ENCODE peak calls at places on chromosomes 13 and 19, in seven cellular contexts. Q is uterus, V is AG09319, E is epithelial cell of esophagus, T is choroid plexus epithelial cell, R is GM23338, H is endothelial cell. X is an unnamed sample.

GRCh38 chr13:103876571-103876970 is 810.4 kb upstream of the SLC10A2 start:
- DNase-seq in Q (no peak), V (no peak), E (peak), T (no peak), R (no peak), H (no peak), X (no peak)

GRCh38 chr13:53351040-53351439 is 322.4 kb downstream of the OLFM4 start:
- DNase-seq in Q (no peak), V (no peak), E (no peak), T (no peak), R (no peak), H (no peak), X (no peak)

GRCh38 chr19:12720851-12721655 is 2.7 kb downstream of the TNPO2 start:
- DNase-seq in Q (peak), V (no peak), E (peak), T (peak), R (peak), H (no peak), X (peak)

GRCh38 chr13:21229241-21230024 is 53.0 kb downstream of the MRPL57 start:
- DNase-seq in Q (no peak), V (no peak), E (no peak), T (no peak), R (no peak), H (no peak), X (no peak)

GRCh38 chr19:30851646-30852045 is 479.5 kb downstream of the ZNF536 start:
- DNase-seq in Q (no peak), V (no peak), E (no peak), T (no peak), R (no peak), H (no peak), X (no peak)

GRCh38 chr19:7351861-7352260 is 3.1 kb downstream of the ARHGEF18 start:
- DNase-seq in Q (no peak), V (no peak), E (no peak), T (no peak), R (no peak), H (no peak), X (no peak)

GRCh38 chr13:77874406-77874805 is 44.2 kb downstream of the EDNRB start:
- DNase-seq in Q (no peak), V (no peak), E (no peak), T (peak), R (no peak), H (no peak), X (peak)

GRCh38 chr19:46759817-46760333 is 13.6 kb upstream of the STRN4 start:
- DNase-seq in Q (peak), V (peak), E (peak), T (peak), R (peak), H (no peak), X (peak)

GRCh38 chr13:51177188-51177587 is 45.0 kb upstream of the FAM124A start:
- DNase-seq in Q (no peak), V (no peak), E (no peak), T (no peak), R (no peak), H (no peak), X (no peak)

GRCh38 chr19:51060336-51060735 is 4.6 kb downstream of the KLK13 start:
- DNase-seq in Q (no peak), V (no peak), E (no peak), T (no peak), R (no peak), H (no peak), X (no peak)

GRCh38 chr13:49679244-49679643 is 12.0 kb downstream of the EBPL start:
- DNase-seq in Q (no peak), V (no peak), E (peak), T (peak), R (no peak), H (no peak), X (peak)

GRCh38 chr13:27005556-27005955 is 166.1 kb downstream of the USP12 start:
- DNase-seq in Q (no peak), V (no peak), E (no peak), T (no peak), R (peak), H (no peak), X (no peak)

GRCh38 chr19:16022251-16022650 is 54.0 kb upstream of the TPM4 start:
- DNase-seq in Q (no peak), V (no peak), E (no peak), T (no peak), R (no peak), H (no peak), X (no peak)

DNA sequence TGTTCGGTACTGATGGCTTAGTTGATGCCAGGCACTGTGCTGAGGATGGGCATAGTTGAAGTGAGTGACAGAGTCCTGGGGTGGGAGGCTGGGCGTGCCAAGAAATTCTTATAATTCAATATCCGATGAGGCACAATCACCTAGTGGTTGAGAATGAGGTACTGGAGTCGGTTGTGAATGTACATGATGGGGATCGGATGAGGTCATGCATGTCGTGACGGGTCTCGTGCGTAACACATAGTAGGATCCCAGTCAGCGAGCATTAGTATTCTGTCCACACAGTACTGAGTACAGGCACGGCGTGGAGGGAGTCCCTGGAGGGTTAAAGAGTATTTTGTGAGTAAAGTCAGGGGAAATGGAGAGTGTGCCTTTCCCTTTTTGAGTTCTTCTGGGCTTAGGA is 2.8 kb downstream of the SAFB start:
- DNase-seq in Q (no peak), V (no peak), E (peak), T (no peak), R (no peak), H (no peak), X (no peak)
- TF ChIP-seq CTCF in Q (no peak), V (no peak), E (no peak), T (no peak), R (no peak), H (no peak), X (no peak)

GRCh38 chr13:111037838-111038397 is 77.2 kb upstream of the ARHGEF7 start:
- DNase-seq in Q (no peak), V (no peak), E (no peak), T (no peak), R (peak), H (no peak), X (no peak)
- TF ChIP-seq CTCF in Q (no peak), V (no peak), E (no peak), T (no peak), R (no peak), H (no peak), X (no peak)

GRCh38 chr13:31261241-31261640 is 61.5 kb downstream of the B3GLCT start:
- DNase-seq in Q (no peak), V (no peak), E (peak), T (no peak), R (no peak), H (no peak), X (no peak)
- TF ChIP-seq CTCF in Q (no peak), V (no peak), E (no peak), T (no peak), R (no peak), H (no peak), X (no peak)

GRCh38 chr19:39208175-39208795 is 4.2 kb upstream of the SYCN start:
- DNase-seq in Q (no peak), V (no peak), E (no peak), T (no peak), R (no peak), H (no peak), X (no peak)

GRCh38 chr19:39209196-39209595 is 5.1 kb upstream of the SYCN start:
- DNase-seq in Q (no peak), V (no peak), E (no peak), T (no peak), R (no peak), H (no peak), X (no peak)

GRCh38 chr19:39211731-39212376 is 7.8 kb upstream of the SYCN start:
- DNase-seq in Q (no peak), V (no peak), E (no peak), T (no peak), R (no peak), H (no peak), X (peak)

GRCh38 chr19:39217094-39217493 is 13.0 kb upstream of the SYCN start:
- DNase-seq in Q (no peak), V (no peak), E (no peak), T (no peak), R (no peak), H (no peak), X (no peak)

DNA sequence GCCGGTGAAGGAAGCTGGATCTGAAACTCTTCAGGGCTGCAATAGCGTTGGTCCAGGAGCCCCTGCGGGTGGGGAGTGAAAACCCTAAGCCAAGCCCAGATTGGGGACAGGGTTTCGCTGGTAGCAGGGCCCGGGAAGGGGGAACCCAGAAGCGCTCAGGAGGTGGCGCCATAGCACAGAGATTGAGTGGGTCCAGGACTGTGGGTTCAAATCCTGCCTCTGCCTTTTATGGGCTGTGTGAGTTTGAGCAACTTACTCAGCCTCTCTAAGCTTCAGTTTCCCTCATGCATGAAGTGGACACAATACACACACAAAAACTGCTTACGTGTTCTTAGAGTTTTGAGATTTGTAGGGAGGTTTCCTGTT is 8.3 kb upstream of the SYCN start:
- DNase-seq in Q (no peak), V (no peak), E (no peak), T (peak), R (peak), H (peak), X (peak)
- TF ChIP-seq CTCF in Q (peak), V (peak), E (peak), T (peak), R (peak), H (no peak), X (no peak)

DNA sequence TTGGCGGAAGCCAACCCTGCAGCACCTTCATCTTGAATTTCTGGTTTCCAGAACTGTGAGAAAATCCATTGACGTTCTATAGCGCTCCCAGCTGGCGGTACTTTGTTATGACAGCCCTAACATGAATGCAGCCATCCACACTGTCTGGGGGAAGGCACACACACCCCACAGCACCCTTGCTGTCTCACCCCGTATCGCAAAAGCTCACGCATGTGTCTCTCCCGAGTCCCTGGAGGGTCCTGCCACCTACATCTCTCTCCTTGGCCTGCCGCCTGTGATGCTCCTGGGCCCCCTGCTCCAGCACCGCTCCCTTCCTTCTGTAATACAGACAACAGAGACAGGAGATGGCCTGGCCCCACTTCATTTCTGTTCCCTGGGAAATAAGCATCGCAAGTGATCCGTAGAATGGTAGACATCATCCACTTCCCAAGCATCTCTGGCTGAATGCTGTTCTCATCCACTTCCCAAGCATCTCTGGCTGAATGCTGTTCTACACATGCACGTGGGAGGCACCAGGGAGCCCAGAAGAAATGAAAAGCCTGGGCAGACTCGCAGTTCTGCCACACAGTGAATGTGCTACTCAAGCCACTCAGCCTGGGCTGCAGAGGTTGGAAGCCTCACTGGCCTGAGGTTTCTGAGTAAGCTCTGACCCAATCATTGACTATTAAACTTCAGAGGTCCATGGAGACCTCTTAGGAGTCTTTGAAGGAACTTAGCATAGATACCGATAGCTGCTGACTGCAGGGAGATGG is 29.6 kb downstream of the EPN1 start:
- DNase-seq in Q (no peak), V (no peak), E (no peak), T (no peak), R (peak), H (no peak), X (no peak)
- TF ChIP-seq CTCF in Q (no peak), V (no peak), E (no peak), T (peak), R (peak), H (no peak), X (peak)

X was measured in MCF 10A.